ENCODE peak calls at places on chromosomes 1 and 21, in four cellular contexts. T, W, E and Q are unnamed samples.

GRCh38 chr1:11645670-11646265 is 8.5 kb downstream of the FBXO2 start:
- DNase-seq in T (no peak), W (peak), E (peak), Q (peak)

GRCh38 chr1:89918127-89918793 is 76.7 kb upstream of the ZNF326 start:
- DNase-seq in T (no peak), W (no peak), E (no peak), Q (no peak)

GRCh38 chr21:32412998-32413504 is 545 bp downstream of the EVA1C start:
- DNase-seq in T (no peak), W (peak), E (no peak), Q (no peak)

GRCh38 chr1:219296916-219297315 is 123.2 kb downstream of the LYPLAL1 start:
- DNase-seq in T (no peak), W (no peak), E (no peak), Q (no peak)

GRCh38 chr1:157302199-157302497 is 164.0 kb upstream of the ETV3 start:
- DNase-seq in T (no peak), W (no peak), E (no peak), Q (no peak)

GRCh38 chr1:232634086-232634485 is 4.2 kb upstream of the SIPA1L2 start:
- DNase-seq in T (no peak), W (no peak), E (no peak), Q (no peak)

GRCh38 chr1:12078938-12079861 is 16.1 kb downstream of the TNFRSF8 start:
- DNase-seq in T (peak), W (peak), E (peak), Q (peak)

GRCh38 chr1:24768873-24769605 is 23.8 kb downstream of the CLIC4 start:
- DNase-seq in T (no peak), W (no peak), E (no peak), Q (no peak)

GRCh38 chr1:7454895-7455784 is 316.0 kb upstream of the VAMP3 start:
- DNase-seq in T (no peak), W (no peak), E (no peak), Q (no peak)

GRCh38 chr1:233569636-233570035 is 44.3 kb upstream of the KCNK1 start:
- DNase-seq in T (no peak), W (no peak), E (no peak), Q (no peak)

GRCh38 chr21:45629046-45629981 is 14.2 kb upstream of the PCBP3 start:
- DNase-seq in T (no peak), W (no peak), E (no peak), Q (no peak)

GRCh38 chr21:33419538-33420123 is 16.4 kb downstream of the IFNGR2 start:
- DNase-seq in T (no peak), W (no peak), E (no peak), Q (no peak)

GRCh38 chr21:45805321-45805720 is 161.8 kb downstream of the PCBP3 start:
- DNase-seq in T (no peak), W (no peak), E (no peak), Q (no peak)

GRCh38 chr1:25642710-25643109 is 26.1 kb downstream of the MAN1C1 start:
- DNase-seq in T (peak), W (no peak), E (no peak), Q (no peak)

GRCh38 chr1:203638914-203639313 is 12.3 kb downstream of the ATP2B4 start:
- DNase-seq in T (no peak), W (no peak), E (no peak), Q (no peak)

GRCh38 chr1:15218287-15219279 is 28.4 kb upstream of the FHAD1 start:
- DNase-seq in T (peak), W (no peak), E (no peak), Q (no peak)

GRCh38 chr21:30502041-30502440 is at the start of gene KRTAP19-5:
- DNase-seq in T (no peak), W (no peak), E (no peak), Q (no peak)

GRCh38 chr1:51843948-51844347 is 34.6 kb downstream of the NRDC start:
- DNase-seq in T (no peak), W (no peak), E (no peak), Q (no peak)

GRCh38 chr21:36474591-36474990 is 5.3 kb downstream of the CLDN14 start:
- DNase-seq in T (no peak), W (no peak), E (no peak), Q (no peak)

GRCh38 chr1:5662362-5663126 is 329.7 kb downstream of the NPHP4 start:
- DNase-seq in T (no peak), W (no peak), E (no peak), Q (no peak)

GRCh38 chr1:167450843-167451242 is 67.5 kb downstream of the CD247 start:
- DNase-seq in T (no peak), W (no peak), E (no peak), Q (no peak)
- TF ChIP-seq CBFB in T (no peak), W (no peak), E (no peak), Q (no peak)

DNA sequence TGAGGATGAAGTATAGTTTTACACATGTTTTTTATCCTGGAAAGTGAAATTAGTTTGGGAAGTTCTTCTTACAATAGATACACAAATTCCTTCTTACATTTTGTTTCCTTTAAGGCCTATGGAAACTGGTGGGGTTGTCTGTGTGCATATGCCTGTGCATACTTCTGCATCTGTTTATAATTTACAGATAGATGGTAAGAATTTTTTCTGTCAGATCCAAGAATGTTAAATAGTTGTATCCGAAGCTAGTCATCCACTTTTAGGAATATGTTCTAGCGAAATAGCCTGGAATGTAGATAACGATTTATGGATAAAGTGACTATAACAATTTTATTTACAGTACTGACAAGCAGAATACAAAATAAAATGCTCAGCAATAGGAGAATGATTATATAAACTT is 194.1 kb downstream of the ROR1 start:
- DNase-seq in T (no peak), W (no peak), E (no peak), Q (no peak)
- TF ChIP-seq CBFB in T (no peak), W (no peak), E (no peak), Q (no peak)

GRCh38 chr21:38879912-38880577 is 74.3 kb downstream of the ETS2 start:
- DNase-seq in T (no peak), W (no peak), E (no peak), Q (no peak)

GRCh38 chr21:38878394-38879179 is 72.9 kb downstream of the ETS2 start:
- DNase-seq in T (no peak), W (no peak), E (no peak), Q (no peak)

GRCh38 chr21:38880578-38880966 is 74.8 kb downstream of the ETS2 start:
- DNase-seq in T (no peak), W (no peak), E (no peak), Q (no peak)

GRCh38 chr21:38883142-38883541 is 77.4 kb downstream of the ETS2 start:
- DNase-seq in T (no peak), W (no peak), E (no peak), Q (no peak)

GRCh38 chr21:38881041-38881570 is 75.4 kb downstream of the ETS2 start:
- DNase-seq in T (no peak), W (no peak), E (no peak), Q (no peak)
- TF ChIP-seq CBFB in T (no peak), W (no peak), E (no peak), Q (no peak)

DNA sequence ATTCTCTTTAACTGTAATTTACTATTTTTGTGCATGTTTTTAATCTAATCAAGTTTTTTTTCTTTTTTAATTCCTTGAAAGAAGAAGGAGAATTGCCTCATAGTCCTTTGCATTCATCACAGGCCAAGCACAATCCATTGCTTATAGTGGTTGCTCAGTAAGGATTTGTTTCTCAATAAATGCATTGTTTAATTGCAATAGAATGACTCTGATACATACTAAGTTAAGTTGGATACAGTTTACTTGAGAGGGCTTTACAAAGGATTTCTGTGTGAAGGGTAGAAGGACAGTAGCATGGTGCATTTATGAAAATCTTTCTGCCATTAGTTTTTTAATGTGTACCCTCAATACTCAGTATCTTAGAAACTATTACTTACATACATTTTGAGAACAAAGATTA is 186.2 kb downstream of the LRRIQ3 start:
- DNase-seq in T (no peak), W (no peak), E (no peak), Q (no peak)
- TF ChIP-seq CBFB in T (no peak), W (no peak), E (no peak), Q (no peak)